ENCODE peak calls at places on chromosomes 7 and 10, in six cellular contexts. One of them, this sample, is unnamed.

GRCh38 chr10:74150151-74151056 is at the start of gene AP3M1:
- DNase-seq in H9: peak; percentile 88
- DNase-seq in H1: peak; percentile 81
- DNase-seq in trophoblast cell: no peak
- DNase-seq in neuronal stem cell: no peak
- DNase-seq in mesenchymal stem cell: no peak
- DNase-seq in this sample: no peak

GRCh38 chr10:7192831-7193348 is 217.9 kb downstream of the SFMBT2 start:
- DNase-seq in H1: no peak
- DNase-seq in neuronal stem cell: no peak
- DNase-seq in mesenchymal stem cell: no peak
- DNase-seq in H9: no peak
- DNase-seq in trophoblast cell: no peak
- DNase-seq in this sample: no peak

GRCh38 chr10:8064436-8064835 is 9.9 kb downstream of the GATA3 start:
- DNase-seq in mesenchymal stem cell: no peak
- DNase-seq in H1: no peak
- DNase-seq in trophoblast cell: peak; percentile 18
- DNase-seq in neuronal stem cell: no peak
- DNase-seq in H9: no peak
- DNase-seq in this sample: no peak

GRCh38 chr10:103660364-103661197 is 167.1 kb downstream of the NEURL1 start:
- DNase-seq in H9: no peak
- DNase-seq in H1: no peak
- DNase-seq in neuronal stem cell: no peak
- DNase-seq in mesenchymal stem cell: no peak
- DNase-seq in trophoblast cell: no peak
- DNase-seq in this sample: peak; percentile 48

GRCh38 chr10:105041956-105042355 is 400.9 kb downstream of the SORCS3 start:
- DNase-seq in H9: no peak
- DNase-seq in H1: no peak
- DNase-seq in trophoblast cell: no peak
- DNase-seq in mesenchymal stem cell: no peak
- DNase-seq in neuronal stem cell: no peak
- DNase-seq in this sample: no peak

GRCh38 chr7:142557971-142558582 is 191.2 kb upstream of the PRSS1 start:
- DNase-seq in mesenchymal stem cell: no peak
- DNase-seq in H9: peak; percentile 70
- DNase-seq in H1: peak; percentile 23
- DNase-seq in trophoblast cell: peak; percentile 73
- DNase-seq in neuronal stem cell: peak; percentile 9
- DNase-seq in this sample: peak; percentile 72

GRCh38 chr10:96873756-96874467 is 41.8 kb downstream of the LCOR start:
- DNase-seq in H1: no peak
- DNase-seq in H9: no peak
- DNase-seq in mesenchymal stem cell: no peak
- DNase-seq in trophoblast cell: no peak
- DNase-seq in neuronal stem cell: no peak
- DNase-seq in this sample: no peak

GRCh38 chr10:58457761-58458616 is 54.7 kb upstream of the BICC1 start:
- DNase-seq in neuronal stem cell: no peak
- DNase-seq in H1: no peak
- DNase-seq in trophoblast cell: no peak
- DNase-seq in mesenchymal stem cell: peak; percentile 80
- DNase-seq in H9: no peak
- DNase-seq in this sample: peak; percentile 98

DNA sequence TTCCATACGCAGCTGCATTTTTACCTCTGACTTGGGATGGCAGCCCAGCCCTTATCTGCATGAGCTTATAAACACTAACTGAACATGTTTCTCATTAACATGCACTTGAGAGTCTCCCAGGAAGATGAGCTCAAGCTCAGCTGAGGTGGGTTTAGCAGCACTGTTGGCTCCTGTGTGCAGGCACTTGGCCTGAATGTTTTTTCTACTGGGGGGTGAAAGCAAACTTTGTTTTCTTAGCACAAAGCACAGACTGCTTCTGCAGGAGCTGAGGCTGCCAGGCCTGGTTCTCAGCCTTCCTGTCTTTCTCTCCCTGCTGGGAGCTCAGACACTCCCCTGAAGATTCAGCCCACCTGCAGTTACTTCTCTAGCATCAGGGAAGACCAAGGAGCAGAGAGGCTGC is 1093.5 kb upstream of the AUTS2 start:
- DNase-seq in trophoblast cell: no peak
- DNase-seq in H1: no peak
- DNase-seq in neuronal stem cell: no peak
- DNase-seq in mesenchymal stem cell: no peak
- DNase-seq in H9: no peak
- DNase-seq in this sample: no peak
- H4K8ac ChIP-seq in trophoblast cell: no peak overlapping the region
- H4K8ac ChIP-seq in H1: no peak overlapping the region
- H4K8ac ChIP-seq in neuronal stem cell: no peak overlapping the region
- H4K8ac ChIP-seq in mesenchymal stem cell: no peak overlapping the region
- H4K8ac ChIP-seq in H9: no peak overlapping the region
- H4K8ac ChIP-seq in this sample: no peak overlapping the region

GRCh38 chr7:85103352-85103751 is 83.5 kb downstream of the SEMA3D start:
- DNase-seq in H1: no peak
- DNase-seq in trophoblast cell: no peak
- DNase-seq in mesenchymal stem cell: no peak
- DNase-seq in neuronal stem cell: no peak
- DNase-seq in H9: no peak
- DNase-seq in this sample: no peak

GRCh38 chr7:85102813-85103350 is 84.0 kb downstream of the SEMA3D start:
- DNase-seq in H9: no peak
- DNase-seq in trophoblast cell: no peak
- DNase-seq in neuronal stem cell: no peak
- DNase-seq in H1: no peak
- DNase-seq in mesenchymal stem cell: no peak
- DNase-seq in this sample: peak; percentile 63

GRCh38 chr7:85103962-85104361 is 82.9 kb downstream of the SEMA3D start:
- DNase-seq in H1: no peak
- DNase-seq in trophoblast cell: no peak
- DNase-seq in mesenchymal stem cell: no peak
- DNase-seq in H9: no peak
- DNase-seq in neuronal stem cell: no peak
- DNase-seq in this sample: peak; percentile 22

GRCh38 chr7:85104432-85105205 is 82.2 kb downstream of the SEMA3D start:
- DNase-seq in H9: no peak
- DNase-seq in neuronal stem cell: no peak
- DNase-seq in mesenchymal stem cell: peak; percentile 28
- DNase-seq in trophoblast cell: no peak
- DNase-seq in H1: no peak
- DNase-seq in this sample: peak; percentile 33

DNA sequence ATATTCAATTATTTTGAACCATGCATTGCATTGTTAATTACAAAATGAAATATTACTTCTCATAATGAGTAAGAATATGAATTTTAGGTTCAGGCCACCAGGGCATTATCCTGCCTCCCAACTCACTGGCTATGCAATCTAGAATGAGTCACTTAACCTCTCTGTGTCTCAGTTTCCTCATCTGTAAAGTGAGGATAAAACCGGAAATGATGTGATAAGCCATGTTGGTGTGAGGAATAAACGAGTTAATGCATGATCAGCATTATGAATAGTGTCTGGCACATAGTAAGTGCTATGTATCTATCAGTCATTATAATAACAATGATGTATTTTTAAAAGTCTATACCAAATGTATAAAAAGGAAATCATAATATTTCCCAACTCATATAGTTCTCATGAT is 85.5 kb downstream of the SEMA3D start:
- DNase-seq in neuronal stem cell: no peak
- DNase-seq in trophoblast cell: no peak
- DNase-seq in mesenchymal stem cell: no peak
- DNase-seq in H1: no peak
- DNase-seq in H9: no peak
- DNase-seq in this sample: no peak
- H4K8ac ChIP-seq in neuronal stem cell: no peak overlapping the region
- H4K8ac ChIP-seq in trophoblast cell: no peak overlapping the region
- H4K8ac ChIP-seq in mesenchymal stem cell: no peak overlapping the region
- H4K8ac ChIP-seq in H1: no peak overlapping the region
- H4K8ac ChIP-seq in H9: no peak overlapping the region
- H4K8ac ChIP-seq in this sample: no peak overlapping the region

GRCh38 chr10:102451105-102451969 is at the start of gene C10orf95:
- DNase-seq in trophoblast cell: peak; percentile 74
- DNase-seq in H1: no peak
- DNase-seq in H9: no peak
- DNase-seq in mesenchymal stem cell: peak; percentile 30
- DNase-seq in neuronal stem cell: no peak
- DNase-seq in this sample: no peak
- H4K8ac ChIP-seq in trophoblast cell: peak within 1 kb of the TSS; percentile 88
- H4K8ac ChIP-seq in H1: peak within 1 kb of the TSS; percentile 89
- H4K8ac ChIP-seq in H9: no peak within 1 kb of the TSS
- H4K8ac ChIP-seq in mesenchymal stem cell: peak within 1 kb of the TSS; percentile 96
- H4K8ac ChIP-seq in neuronal stem cell: no peak within 1 kb of the TSS
- H4K8ac ChIP-seq in this sample: peak within 1 kb of the TSS; percentile 98

GRCh38 chr7:74655785-74656420 is 1.6 kb upstream of the GTF2I start:
- DNase-seq in neuronal stem cell: no peak
- DNase-seq in H1: no peak
- DNase-seq in trophoblast cell: peak; percentile 38
- DNase-seq in mesenchymal stem cell: no peak
- DNase-seq in H9: no peak
- DNase-seq in this sample: no peak
- H4K8ac ChIP-seq in neuronal stem cell: no peak overlapping the region
- H4K8ac ChIP-seq in H1: no peak overlapping the region
- H4K8ac ChIP-seq in trophoblast cell: peak overlapping the region; percentile 57
- H4K8ac ChIP-seq in mesenchymal stem cell: no peak overlapping the region
- H4K8ac ChIP-seq in H9: no peak overlapping the region
- H4K8ac ChIP-seq in this sample: peak overlapping the region; percentile 98

GRCh38 chr10:112962343-112962742 is 12.3 kb downstream of the TCF7L2 start:
- DNase-seq in trophoblast cell: peak; percentile 80
- DNase-seq in H9: no peak
- DNase-seq in mesenchymal stem cell: no peak
- DNase-seq in neuronal stem cell: no peak
- DNase-seq in H1: no peak
- DNase-seq in this sample: no peak

GRCh38 chr10:112961609-112962008 is 11.6 kb downstream of the TCF7L2 start:
- DNase-seq in neuronal stem cell: no peak
- DNase-seq in H9: no peak
- DNase-seq in mesenchymal stem cell: peak; percentile 8
- DNase-seq in H1: no peak
- DNase-seq in trophoblast cell: no peak
- DNase-seq in this sample: no peak

GRCh38 chr10:112959207-112959838 is 9.3 kb downstream of the TCF7L2 start:
- DNase-seq in trophoblast cell: no peak
- DNase-seq in mesenchymal stem cell: peak; percentile 58
- DNase-seq in neuronal stem cell: no peak
- DNase-seq in H9: no peak
- DNase-seq in H1: no peak
- DNase-seq in this sample: peak; percentile 39

GRCh38 chr10:112958275-112958995 is 8.4 kb downstream of the TCF7L2 start:
- DNase-seq in mesenchymal stem cell: peak; percentile 91
- DNase-seq in H9: no peak
- DNase-seq in trophoblast cell: peak; percentile 44
- DNase-seq in neuronal stem cell: no peak
- DNase-seq in H1: no peak
- DNase-seq in this sample: peak; percentile 97

DNA sequence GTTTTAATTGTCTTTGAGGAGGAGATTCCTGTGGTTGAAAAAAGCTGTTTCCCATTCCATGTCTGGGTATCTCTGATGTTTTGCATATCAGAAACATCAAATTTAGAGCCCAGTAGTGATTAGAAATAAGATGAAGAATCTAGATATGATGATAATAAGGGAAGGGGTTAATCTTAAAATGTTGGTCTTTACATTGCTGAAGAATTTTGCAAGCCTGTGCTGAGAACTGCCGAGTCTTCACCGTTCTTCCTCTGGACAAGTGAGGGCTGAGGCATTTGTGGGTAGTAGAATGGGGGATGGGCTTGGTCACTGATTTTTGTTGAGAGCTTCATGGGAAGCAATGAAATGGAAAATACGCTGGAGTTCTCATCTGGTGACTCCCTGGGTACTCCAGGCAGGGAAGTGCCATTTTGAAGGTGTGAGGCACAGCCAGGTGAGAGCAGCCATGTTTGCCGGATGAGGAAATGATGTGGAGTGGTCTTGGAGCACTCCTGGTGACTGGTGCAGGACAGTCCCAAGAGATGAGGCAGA is 10.2 kb downstream of the TCF7L2 start:
- DNase-seq in H1: no peak
- DNase-seq in neuronal stem cell: no peak
- DNase-seq in mesenchymal stem cell: peak; percentile 47
- DNase-seq in H9: no peak
- DNase-seq in trophoblast cell: peak; percentile 68
- DNase-seq in this sample: no peak
- H4K8ac ChIP-seq in H1: no peak overlapping the region
- H4K8ac ChIP-seq in neuronal stem cell: no peak overlapping the region
- H4K8ac ChIP-seq in mesenchymal stem cell: peak overlapping the region; percentile 76
- H4K8ac ChIP-seq in H9: no peak overlapping the region
- H4K8ac ChIP-seq in trophoblast cell: peak overlapping the region; percentile 61
- H4K8ac ChIP-seq in this sample: no peak overlapping the region

DNA sequence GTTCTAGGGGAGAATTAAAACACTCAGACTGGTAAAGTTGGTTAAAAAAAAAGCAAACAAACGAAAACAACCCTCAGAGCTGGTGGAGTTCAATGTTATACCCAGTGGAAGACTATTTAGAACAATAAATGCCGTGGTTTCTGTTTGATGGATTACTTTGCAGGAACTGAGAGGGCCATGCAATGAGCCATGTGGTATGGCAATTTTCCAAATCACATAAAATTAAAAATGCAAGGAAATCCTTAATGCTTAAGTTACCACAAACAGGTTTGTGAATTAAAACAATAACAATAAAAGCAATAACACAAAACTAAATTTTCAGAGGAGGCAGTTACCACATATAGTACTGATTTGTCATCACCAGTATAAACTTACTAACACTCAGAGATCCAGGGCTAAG is 96.9 kb downstream of the RTKN2 start:
- DNase-seq in neuronal stem cell: no peak
- DNase-seq in H9: no peak
- DNase-seq in mesenchymal stem cell: peak; percentile 32
- DNase-seq in H1: no peak
- DNase-seq in trophoblast cell: no peak
- DNase-seq in this sample: no peak
- H4K8ac ChIP-seq in neuronal stem cell: no peak overlapping the region
- H4K8ac ChIP-seq in H9: no peak overlapping the region
- H4K8ac ChIP-seq in mesenchymal stem cell: no peak overlapping the region
- H4K8ac ChIP-seq in H1: no peak overlapping the region
- H4K8ac ChIP-seq in trophoblast cell: no peak overlapping the region
- H4K8ac ChIP-seq in this sample: no peak overlapping the region

DNA sequence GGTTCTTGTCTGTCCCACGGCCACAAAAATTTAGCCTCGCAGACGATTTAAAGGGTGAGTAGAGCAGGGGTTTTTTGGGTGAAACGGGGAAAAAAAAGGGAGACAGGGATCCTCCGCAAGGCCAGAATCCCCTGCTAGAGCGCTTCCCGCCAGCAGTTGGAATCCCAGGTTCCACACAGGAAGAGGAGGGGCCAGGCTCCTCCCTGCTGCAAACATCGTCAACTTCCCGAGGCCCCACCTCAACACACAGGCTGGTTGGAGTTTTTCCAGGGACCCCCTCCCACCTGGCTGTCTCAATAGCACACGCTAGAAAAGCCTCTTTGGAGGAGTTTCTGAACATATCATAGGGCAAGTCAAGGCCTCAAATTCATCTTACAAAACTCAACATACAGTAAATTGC is 112.7 kb downstream of the MTERF1 start:
- DNase-seq in trophoblast cell: no peak
- DNase-seq in H9: peak; percentile 55
- DNase-seq in mesenchymal stem cell: no peak
- DNase-seq in neuronal stem cell: no peak
- DNase-seq in H1: no peak
- DNase-seq in this sample: no peak
- H4K8ac ChIP-seq in trophoblast cell: no peak overlapping the region
- H4K8ac ChIP-seq in H9: no peak overlapping the region
- H4K8ac ChIP-seq in mesenchymal stem cell: no peak overlapping the region
- H4K8ac ChIP-seq in neuronal stem cell: no peak overlapping the region
- H4K8ac ChIP-seq in H1: peak overlapping the region; percentile 45
- H4K8ac ChIP-seq in this sample: no peak overlapping the region